ENCODE peak calls at places on chromosomes 1 and 21, in five cellular contexts. O is pancreas, Z is uterus, G is GM12864, N is ACHN. M is an unnamed sample.

GRCh38 chr1:6962390-6962955 is 177.2 kb downstream of the CAMTA1 start:
- DNase-seq in N (peak; percentile 95), G (no peak), O (peak; percentile 57), Z (peak; percentile 44), M (no peak)

GRCh38 chr1:168390261-168390660 is 109.6 kb downstream of the TBX19 start:
- DNase-seq in O (no peak), N (no peak), G (no peak), Z (no peak), M (no peak)

GRCh38 chr1:1778827-1779675 is 781 bp upstream of the NADK start:
- DNase-seq in O (peak; percentile 91), G (peak; percentile 91), Z (no peak), N (peak; percentile 69), M (peak; percentile 92)

GRCh38 chr1:235357485-235358378 is 9.5 kb upstream of the TBCE start:
- DNase-seq in Z (no peak), G (no peak), N (no peak), O (no peak), M (peak; percentile 22)

GRCh38 chr21:42659416-42660117 is 6.1 kb downstream of the PDE9A start:
- DNase-seq in Z (no peak), G (no peak), O (peak; percentile 48), N (no peak), M (no peak)

GRCh38 chr1:109314805-109315204 is 8.0 kb upstream of the MYBPHL start:
- DNase-seq in O (no peak), G (no peak), Z (no peak), N (no peak), M (no peak)

GRCh38 chr1:23282967-23283366 is 61.1 kb downstream of the HNRNPR start:
- DNase-seq in G (no peak), Z (no peak), N (no peak), O (no peak), M (no peak)

GRCh38 chr1:160625725-160626498 is 20.9 kb downstream of the SLAMF1 start:
- DNase-seq in O (no peak), N (no peak), G (no peak), Z (no peak), M (no peak)

GRCh38 chr1:101164776-101165175 is 72.0 kb upstream of the S1PR1 start:
- DNase-seq in G (no peak), Z (no peak), N (no peak), O (no peak), M (no peak)

GRCh38 chr1:27755286-27755685 is 17.7 kb upstream of the STX12 start:
- DNase-seq in N (no peak), Z (no peak), G (no peak), O (no peak), M (no peak)

GRCh38 chr21:46474365-46474764 is 15.7 kb downstream of the DIP2A start:
- DNase-seq in G (no peak), O (no peak), N (no peak), Z (no peak), M (no peak)

GRCh38 chr1:239956230-239956629 is 135.5 kb upstream of the FMN2 start:
- DNase-seq in G (no peak), N (no peak), Z (no peak), O (no peak), M (no peak)

GRCh38 chr1:24586970-24587820 is 31.3 kb downstream of the NCMAP start:
- DNase-seq in O (no peak), Z (no peak), N (peak; percentile 53), G (peak; percentile 18), M (peak; percentile 68)

GRCh38 chr1:44616991-44617702 is 57.1 kb downstream of the TMEM53 start:
- DNase-seq in G (no peak), O (peak; percentile 69), N (no peak), Z (peak; percentile 45), M (no peak)

GRCh38 chr1:71658295-71658694 is 577.5 kb upstream of the ZRANB2 start:
- DNase-seq in Z (peak; percentile 16), G (no peak), N (no peak), O (no peak), M (no peak)

GRCh38 chr1:109620890-109621289 is 1.3 kb downstream of the AMPD2 start:
- DNase-seq in N (peak; percentile 90), Z (peak; percentile 90), O (peak; percentile 95), G (peak; percentile 72), M (peak; percentile 82)

GRCh38 chr1:219666242-219666641 is 53.3 kb upstream of the ZC3H11B start:
- DNase-seq in G (no peak), O (no peak), Z (no peak), N (no peak), M (no peak)

GRCh38 chr1:92038695-92039346 is 9.0 kb downstream of the EPHX4 start:
- DNase-seq in G (no peak), Z (no peak), O (no peak), N (no peak), M (no peak)

GRCh38 chr1:67324068-67324467 is 16.4 kb downstream of the IL12RB2 start:
- DNase-seq in Z (no peak), O (no peak), N (no peak), G (no peak), M (no peak)

GRCh38 chr1:64984737-64985136 is 18.4 kb upstream of the JAK1 start:
- DNase-seq in G (no peak), N (no peak), O (no peak), Z (no peak), M (no peak)

GRCh38 chr1:218332416-218332815 is 12.7 kb upstream of the TGFB2 start:
- DNase-seq in N (no peak), O (no peak), G (no peak), Z (no peak), M (no peak)

GRCh38 chr1:192557841-192558595 is 17.6 kb upstream of the RGS1 start:
- DNase-seq in Z (no peak), N (no peak), G (no peak), O (no peak), M (no peak)

GRCh38 chr1:3066250-3066711 is 2.7 kb upstream of the PRDM16 start:
- DNase-seq in G (no peak), N (no peak), O (peak; percentile 95), Z (no peak), M (peak; percentile 59)

GRCh38 chr1:233326995-233327937 is at the start of gene MAP3K21:
- DNase-seq in G (peak; percentile 67), N (peak; percentile 97), O (peak; percentile 99), Z (peak; percentile 61), M (peak; percentile 85)